ENCODE peak calls at places on chromosomes 5 and 9, in four cellular contexts. E is GM06990, M is GM23338, T is A549. K is an unnamed sample.
A peak's percentile ranks its signal among the peaks of the same experiment; 100 is the strongest.

GRCh38 chr5:54725391-54726280 is 208.1 kb downstream of the SNX18 start:
- DNase-seq in E (no peak), M (no peak), T (no peak), K (no peak)

GRCh38 chr5:53694520-53695022 is 134.1 kb downstream of the NDUFS4 start:
- DNase-seq in E (no peak), M (peak; percentile 3), T (no peak), K (no peak)

GRCh38 chr5:45765561-45765960 is 69.4 kb upstream of the HCN1 start:
- DNase-seq in E (no peak), M (no peak), T (no peak), K (no peak)

GRCh38 chr9:74953235-74953741 is 576 bp upstream of the C9orf40 start:
- DNase-seq in E (no peak), M (no peak), T (no peak), K (peak; percentile 8)

GRCh38 chr5:54873696-54874095 is 111.7 kb downstream of the ESM1 start:
- DNase-seq in E (no peak), M (no peak), T (no peak), K (peak; percentile 43)

GRCh38 chr5:89967806-89968444 is 441.6 kb downstream of the CETN3 start:
- DNase-seq in E (no peak), M (no peak), T (no peak), K (no peak)

GRCh38 chr5:54742417-54742889 is 224.9 kb downstream of the SNX18 start:
- DNase-seq in E (no peak), M (peak; percentile 44), T (peak; percentile 19), K (peak; percentile 67)

GRCh38 chr9:73199886-73200285 is 48.2 kb downstream of the ANXA1 start:
- DNase-seq in E (no peak), M (peak; percentile 57), T (peak; percentile 51), K (peak; percentile 45)

GRCh38 chr9:34037626-34038025 is 11.1 kb downstream of the UBAP2 start:
- DNase-seq in E (no peak), M (no peak), T (no peak), K (no peak)

GRCh38 chr9:88645172-88645868 is 110.3 kb downstream of the NXNL2 start:
- DNase-seq in E (no peak), M (peak; percentile 15), T (no peak), K (no peak)

GRCh38 chr5:177416334-177416733 is 7.0 kb upstream of the F12 start:
- DNase-seq in E (no peak), M (no peak), T (no peak), K (no peak)

GRCh38 chr5:180602481-180603075 is 11.3 kb upstream of the SCGB3A1 start:
- DNase-seq in E (no peak), M (no peak), T (no peak), K (no peak)

GRCh38 chr9:114339130-114339908 is 9.7 kb downstream of the ORM2 start:
- DNase-seq in E (peak; percentile 69), M (peak; percentile 79), T (peak; percentile 84), K (peak; percentile 60)

GRCh38 chr9:135221951-135222631 is 134.6 kb downstream of the OLFM1 start:
- DNase-seq in E (no peak), M (peak; percentile 60), T (no peak), K (no peak)

GRCh38 chr5:172816887-172817418 is 17.1 kb upstream of the ERGIC1 start:
- DNase-seq in E (no peak), M (no peak), T (peak; percentile 77), K (peak; percentile 91)

GRCh38 chr5:31924005-31924404 is 250.1 kb downstream of the GOLPH3 start:
- DNase-seq in E (no peak), M (no peak), T (no peak), K (no peak)

GRCh38 chr5:93677344-93678021 is 63.9 kb downstream of the POU5F2 start:
- DNase-seq in E (no peak), M (peak; percentile 77), T (no peak), K (peak; percentile 88)

GRCh38 chr5:55021465-55021864 is 2.6 kb upstream of the GZMK start:
- DNase-seq in E (no peak), M (no peak), T (no peak), K (no peak)

GRCh38 chr5:173668245-173668800 is 51.9 kb upstream of the BOD1 start:
- DNase-seq in E (no peak), M (no peak), T (no peak), K (no peak)

GRCh38 chr5:95631991-95632675 is 12.2 kb downstream of the GPR150 start:
- DNase-seq in E (peak; percentile 48), M (no peak), T (no peak), K (peak; percentile 22)

GRCh38 chr5:112915831-112916230 is 6.2 kb downstream of the REEP5 start:
- DNase-seq in E (no peak), M (no peak), T (no peak), K (no peak)

GRCh38 chr5:112914584-112914983 is 7.4 kb downstream of the REEP5 start:
- DNase-seq in E (no peak), M (no peak), T (no peak), K (no peak)

GRCh38 chr5:112918679-112919078 is 3.3 kb downstream of the REEP5 start:
- DNase-seq in E (no peak), M (no peak), T (no peak), K (no peak)

GRCh38 chr5:112918136-112918535 is 3.9 kb downstream of the REEP5 start:
- DNase-seq in E (no peak), M (no peak), T (no peak), K (no peak)

GRCh38 chr5:112917453-112918005 is 4.5 kb downstream of the REEP5 start:
- DNase-seq in E (no peak), M (peak; percentile 64), T (no peak), K (no peak)
- TF ChIP-seq CTCF in E (peak; percentile 38), M (peak; percentile 67), T (no peak), K (no peak)

GRCh38 chr5:82717734-82718133 is 359.5 kb downstream of the TMEM167A start:
- DNase-seq in E (no peak), M (no peak), T (no peak), K (no peak)

GRCh38 chr5:82720764-82721163 is 356.4 kb downstream of the TMEM167A start:
- DNase-seq in E (no peak), M (no peak), T (no peak), K (no peak)

GRCh38 chr5:82723168-82723567 is 354.0 kb downstream of the TMEM167A start:
- DNase-seq in E (no peak), M (no peak), T (no peak), K (no peak)

GRCh38 chr5:82719368-82719767 is 357.8 kb downstream of the TMEM167A start:
- DNase-seq in E (peak; percentile 11), M (no peak), T (no peak), K (no peak)

GRCh38 chr5:82720213-82720612 is 357.0 kb downstream of the TMEM167A start:
- DNase-seq in E (no peak), M (peak; percentile 39), T (no peak), K (no peak)
- TF ChIP-seq CTCF in E (no peak), M (no peak), T (no peak), K (no peak)

GRCh38 chr5:146475906-146476305 is 28.8 kb downstream of the TCERG1 start:
- DNase-seq in E (no peak), M (no peak), T (no peak), K (no peak)

GRCh38 chr5:146474040-146474439 is 26.9 kb downstream of the TCERG1 start:
- DNase-seq in E (no peak), M (no peak), T (no peak), K (no peak)

DNA sequence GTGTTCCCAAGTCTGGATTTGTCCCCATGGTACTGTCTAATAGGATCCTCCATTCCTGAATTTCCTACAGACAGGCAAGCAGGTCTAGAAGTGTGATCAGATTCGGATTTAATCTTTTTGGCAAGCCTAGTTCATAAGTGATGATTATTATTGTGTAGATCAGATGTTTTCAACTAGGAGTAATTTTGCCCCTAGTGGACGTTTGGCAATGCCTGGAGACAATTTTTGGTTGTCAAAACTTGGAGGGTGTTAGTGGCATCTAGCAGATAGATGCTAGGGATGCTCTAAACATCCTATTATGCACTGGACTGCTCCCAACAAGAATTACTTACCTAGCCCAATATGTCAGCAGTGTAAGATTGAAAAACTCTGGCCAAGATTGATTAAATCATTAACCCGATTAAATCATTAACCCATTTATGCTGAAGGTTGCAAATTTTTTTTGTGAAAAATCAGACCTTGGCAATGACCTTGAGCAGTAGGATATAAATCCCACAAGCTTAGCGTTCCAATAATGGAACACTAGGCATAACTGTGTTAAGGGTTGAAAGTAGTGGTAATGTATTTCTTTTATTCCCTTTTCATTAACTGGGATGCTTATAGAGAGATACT is 28.2 kb downstream of the TCERG1 start:
- DNase-seq in E (no peak), M (peak; percentile 11), T (no peak), K (no peak)
- TF ChIP-seq CTCF in E (peak; percentile 35), M (peak; percentile 40), T (no peak), K (peak; percentile 41)

GRCh38 chr9:108270041-108270440 is 585.7 kb downstream of the ACTL7B start:
- DNase-seq in E (no peak), M (no peak), T (no peak), K (no peak)
- TF ChIP-seq CTCF in E (no peak), M (no peak), T (no peak), K (no peak)

DNA sequence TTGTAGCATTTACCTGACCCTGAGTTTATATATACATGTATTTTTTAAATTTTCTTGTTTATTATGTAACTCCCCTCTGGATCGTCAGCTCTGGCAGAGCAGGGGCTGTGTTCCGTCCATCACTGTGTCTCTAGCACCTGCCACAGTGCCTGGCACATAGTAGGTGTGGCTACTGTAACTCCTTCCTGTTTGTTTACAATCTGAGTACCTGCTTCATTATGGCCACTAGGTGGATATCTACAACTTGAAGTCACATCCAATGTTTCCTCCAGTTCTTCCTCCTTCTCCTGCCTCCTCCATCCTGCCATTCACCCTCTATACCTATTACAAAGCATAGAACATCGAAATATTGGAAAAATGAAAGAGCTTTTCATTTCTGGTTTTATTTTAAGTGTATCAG is 14.2 kb upstream of the PPP1R2B start:
- DNase-seq in E (no peak), M (peak; percentile 81), T (peak; percentile 11), K (no peak)
- TF ChIP-seq CTCF in E (peak; percentile 45), M (peak; percentile 66), T (peak; percentile 30), K (peak; percentile 43)

DNA sequence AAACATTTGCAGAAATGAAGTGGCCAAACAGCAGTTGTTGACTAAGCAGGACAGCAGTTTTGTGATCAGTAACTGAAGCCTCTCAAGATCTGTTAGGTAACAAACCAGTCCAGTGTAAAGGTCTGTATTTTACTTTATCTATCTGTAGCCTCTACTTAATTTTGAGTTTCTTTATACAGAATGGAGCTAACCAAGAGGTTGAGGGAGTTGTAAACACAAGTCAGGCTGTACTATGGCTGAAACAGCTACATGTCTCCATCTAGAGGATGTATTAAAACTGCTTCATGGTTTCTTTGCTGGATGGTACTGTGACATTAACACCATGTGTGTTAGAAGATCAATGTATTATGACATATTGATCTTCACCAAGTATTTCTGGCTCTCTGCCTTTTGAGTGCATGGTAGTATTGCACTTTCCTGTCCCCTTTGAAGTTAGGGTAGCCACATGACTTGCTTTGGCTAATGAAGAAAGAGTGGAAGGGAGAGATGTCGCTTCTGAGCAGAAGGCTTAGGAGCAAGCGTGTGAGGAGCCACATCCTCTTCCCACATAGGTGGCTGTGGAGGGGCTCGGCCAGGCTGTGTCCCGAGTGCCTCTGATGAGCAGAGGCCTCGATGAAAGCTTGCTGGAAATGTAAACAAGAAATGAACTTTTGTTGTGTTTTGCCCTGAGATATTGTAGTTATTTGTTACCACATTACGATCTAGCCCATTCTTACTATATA is 105.6 kb upstream of the PCA3 start:
- DNase-seq in E (peak; percentile 20), M (peak; percentile 68), T (peak; percentile 35), K (peak; percentile 60)
- TF ChIP-seq CTCF in E (peak; percentile 54), M (peak; percentile 72), T (peak; percentile 62), K (peak; percentile 60)

GRCh38 chr5:140800816-140801493 is at the start of gene PCDHA3:
- DNase-seq in E (no peak), M (peak; percentile 74), T (peak; percentile 22), K (no peak)
- TF ChIP-seq CTCF in E (no peak), M (peak; percentile 63), T (peak; percentile 61), K (no peak)